ENCODE peak calls at places on chromosome 4, in six cellular contexts. Y, Q, Z, T, P and M are unnamed samples.

GRCh38 chr4:123705419-123705818 is 308.8 kb downstream of the SPRY1 start:
- DNase-seq in Q (no peak), Z (no peak), T (no peak), P (no peak), Y (no peak), M (no peak)

GRCh38 chr4:99665981-99666380 is 8.4 kb upstream of the C4orf54 start:
- DNase-seq in Z (no peak), T (no peak), P (no peak), Y (no peak), Q (no peak), M (no peak)

GRCh38 chr4:85149656-85150055 is 183.2 kb upstream of the WDFY3 start:
- DNase-seq in Y (no peak), P (no peak), T (no peak), Q (no peak), Z (peak; percentile 50), M (no peak)

GRCh38 chr4:6267573-6267972 is 2.1 kb upstream of the WFS1 start:
- DNase-seq in Y (no peak), P (no peak), T (no peak), Q (no peak), Z (no peak), M (no peak)

GRCh38 chr4:10019521-10020051 is 1.7 kb downstream of the SLC2A9 start:
- DNase-seq in Q (no peak), Y (no peak), Z (no peak), T (no peak), P (no peak), M (no peak)

GRCh38 chr4:134756456-134756855 is 554.9 kb upstream of the PABPC4L start:
- DNase-seq in T (no peak), Y (no peak), Q (no peak), P (no peak), Z (no peak), M (no peak)

GRCh38 chr4:72701987-72702819 is 133.2 kb upstream of the ADAMTS3 start:
- DNase-seq in Q (peak; percentile 39), T (no peak), Z (peak; percentile 59), P (peak; percentile 9), Y (no peak), M (peak; percentile 2)

GRCh38 chr4:99537674-99538073 is 26.2 kb downstream of the TRMT10A start:
- DNase-seq in Y (no peak), Q (no peak), Z (no peak), P (no peak), T (no peak), M (no peak)

GRCh38 chr4:36310793-36311192 is 29.4 kb downstream of the DTHD1 start:
- DNase-seq in T (no peak), Q (no peak), Y (no peak), P (no peak), Z (no peak), M (no peak)

GRCh38 chr4:3009422-3009821 is 46.1 kb downstream of the GRK4 start:
- DNase-seq in P (no peak), Y (no peak), Q (no peak), Z (peak; percentile 82), T (no peak), M (no peak)

GRCh38 chr4:2246384-2247127 is 4.6 kb upstream of the HAUS3 start:
- DNase-seq in T (no peak), Z (no peak), Y (peak; percentile 0), Q (no peak), P (peak; percentile 34), M (peak; percentile 0)

GRCh38 chr4:25879991-25880641 is 17.3 kb upstream of the SEL1L3 start:
- DNase-seq in T (no peak), P (no peak), Q (no peak), Z (no peak), Y (no peak), M (no peak)

GRCh38 chr4:181821039-181822004 is 421.9 kb upstream of the TENM3 start:
- DNase-seq in Y (no peak), Q (no peak), P (no peak), T (no peak), Z (peak; percentile 57), M (no peak)

GRCh38 chr4:181685461-181685860 is 557.7 kb upstream of the TENM3 start:
- DNase-seq in P (no peak), Q (no peak), Z (no peak), Y (no peak), T (no peak), M (no peak)

GRCh38 chr4:13988347-13989265 is 361.1 kb upstream of the BOD1L1 start:
- DNase-seq in Y (no peak), Z (peak; percentile 27), Q (no peak), P (no peak), T (no peak), M (no peak)

GRCh38 chr4:140359571-140360427 is 13.6 kb upstream of the SCOC start:
- DNase-seq in Z (peak; percentile 77), Y (peak; percentile 44), P (peak; percentile 50), T (peak; percentile 72), Q (peak; percentile 89), M (peak; percentile 9)

GRCh38 chr4:12644261-12644660 is 839.9 kb downstream of the RAB28 start:
- DNase-seq in Q (no peak), P (no peak), Y (no peak), Z (no peak), T (no peak), M (no peak)

GRCh38 chr4:73600917-73601316 is 19.3 kb downstream of the RASSF6 start:
- DNase-seq in P (no peak), T (no peak), Y (no peak), Q (no peak), Z (no peak), M (no peak)

GRCh38 chr4:117527601-117528000 is 442.2 kb upstream of the TRAM1L1 start:
- DNase-seq in T (no peak), Z (no peak), Q (no peak), P (no peak), Y (no peak), M (no peak)

GRCh38 chr4:2837904-2838496 is 5.6 kb upstream of the ADD1 start:
- DNase-seq in Y (peak; percentile 43), T (peak; percentile 51), Q (no peak), P (peak; percentile 70), Z (no peak), M (no peak)